ENCODE peak calls at places on chromosomes 6 and 20, in five cellular contexts. F, L, R, C and M are unnamed samples.

GRCh38 chr20:37314617-37315292 is 25.3 kb downstream of the MANBAL start:
- DNase-seq in F (no peak), L (peak; percentile 70), R (no peak), C (no peak), M (no peak)

GRCh38 chr6:155327326-155328073 is 13.2 kb upstream of the TFB1M start:
- DNase-seq in F (peak; percentile 55), L (peak; percentile 82), R (peak; percentile 32), C (peak; percentile 61), M (no peak)

GRCh38 chr6:79628466-79629288 is 2.5 kb upstream of the SH3BGRL2 start:
- DNase-seq in F (no peak), L (no peak), R (no peak), C (no peak), M (no peak)

GRCh38 chr6:142845624-142846458 is 99.1 kb downstream of the HIVEP2 start:
- DNase-seq in F (peak; percentile 74), L (peak; percentile 74), R (peak; percentile 64), C (peak; percentile 84), M (no peak)

GRCh38 chr20:25295386-25296093 is 47.7 kb downstream of the PYGB start:
- DNase-seq in F (no peak), L (no peak), R (peak; percentile 57), C (peak; percentile 72), M (no peak)

GRCh38 chr6:33029297-33030184 is 20.1 kb upstream of the HLA-DOA start:
- DNase-seq in F (no peak), L (no peak), R (no peak), C (peak; percentile 45), M (no peak)

GRCh38 chr6:44049163-44049988 is 77.9 kb downstream of the MRPL14 start:
- DNase-seq in F (no peak), L (peak; percentile 85), R (peak; percentile 70), C (peak; percentile 49), M (no peak)

GRCh38 chr6:34145161-34146020 is 496 bp downstream of the GRM4 start:
- DNase-seq in F (no peak), L (peak; percentile 33), R (peak; percentile 61), C (no peak), M (peak; percentile 34)

GRCh38 chr6:166626177-166627038 is 643 bp downstream of the RPS6KA2 start:
- DNase-seq in F (no peak), L (peak; percentile 55), R (peak; percentile 52), C (peak; percentile 48), M (no peak)

GRCh38 chr6:26065952-26066380 is 21.3 kb upstream of the HFE start:
- DNase-seq in F (peak; percentile 79), L (peak; percentile 87), R (peak; percentile 72), C (peak; percentile 78), M (peak; percentile 79)

GRCh38 chr6:5744497-5744896 is 262.2 kb downstream of the NRN1 start:
- DNase-seq in F (no peak), L (no peak), R (no peak), C (no peak), M (no peak)

GRCh38 chr6:13668291-13668928 is 43.2 kb downstream of the RANBP9 start:
- DNase-seq in F (no peak), L (no peak), R (peak; percentile 4), C (no peak), M (no peak)

GRCh38 chr20:25308671-25309394 is 60.9 kb downstream of the PYGB start:
- DNase-seq in F (peak; percentile 28), L (peak; percentile 82), R (no peak), C (no peak), M (no peak)

GRCh38 chr6:88633782-88634181 is 329.6 kb downstream of the RNGTT start:
- DNase-seq in F (no peak), L (no peak), R (no peak), C (no peak), M (no peak)

GRCh38 chr6:165611294-165611693 is 51.7 kb downstream of the PDE10A start:
- DNase-seq in F (no peak), L (no peak), R (no peak), C (no peak), M (no peak)

GRCh38 chr20:18360601-18361000 is 72.3 kb downstream of the ZNF133 start:
- DNase-seq in F (no peak), L (no peak), R (peak; percentile 29), C (no peak), M (peak; percentile 8)

GRCh38 chr20:36275011-36275410 is 31.1 kb upstream of the DLGAP4 start:
- DNase-seq in F (no peak), L (no peak), R (no peak), C (no peak), M (no peak)

GRCh38 chr20:10469599-10469998 is 34.5 kb downstream of the SLX4IP start:
- DNase-seq in F (peak; percentile 46), L (peak; percentile 92), R (peak; percentile 73), C (no peak), M (peak; percentile 44)

GRCh38 chr6:63066053-63066704 is 145.1 kb upstream of the FKBP1C start:
- DNase-seq in F (peak; percentile 2), L (no peak), R (peak; percentile 2), C (no peak), M (no peak)

GRCh38 chr6:108831104-108831503 is 17.1 kb upstream of the ARMC2 start:
- DNase-seq in F (no peak), L (no peak), R (peak; percentile 60), C (no peak), M (no peak)

GRCh38 chr20:14344746-14345145 is 7.3 kb upstream of the FLRT3 start:
- DNase-seq in F (no peak), L (no peak), R (no peak), C (no peak), M (no peak)

GRCh38 chr6:39914239-39914638 is 20.0 kb downstream of the MOCS1 start:
- DNase-seq in F (no peak), L (no peak), R (no peak), C (no peak), M (no peak)

GRCh38 chr20:34179636-34180360 is 61.4 kb upstream of the ASIP start:
- DNase-seq in F (no peak), L (no peak), R (no peak), C (no peak), M (no peak)

GRCh38 chr6:120606743-120607142 is 727.5 kb downstream of the TBC1D32 start:
- DNase-seq in F (no peak), L (no peak), R (no peak), C (no peak), M (no peak)

GRCh38 chr20:6784767-6785166 is 17.3 kb downstream of the BMP2 start:
- DNase-seq in F (no peak), L (no peak), R (no peak), C (no peak), M (no peak)

GRCh38 chr6:98832282-98833100 is 1.9 kb upstream of the POU3F2 start:
- DNase-seq in F (no peak), L (peak; percentile 60), R (peak; percentile 76), C (no peak), M (peak; percentile 58)

GRCh38 chr6:139369568-139370046 is 4.8 kb downstream of the CITED2 start:
- DNase-seq in F (no peak), L (peak; percentile 86), R (peak; percentile 21), C (no peak), M (peak; percentile 57)

GRCh38 chr6:139370047-139370706 is 4.3 kb downstream of the CITED2 start:
- DNase-seq in F (no peak), L (peak; percentile 93), R (peak; percentile 25), C (no peak), M (no peak)

GRCh38 chr6:139367810-139368321 is 6.6 kb downstream of the CITED2 start:
- DNase-seq in F (no peak), L (no peak), R (no peak), C (no peak), M (no peak)

GRCh38 chr6:139369068-139369467 is 5.4 kb downstream of the CITED2 start:
- DNase-seq in F (no peak), L (no peak), R (no peak), C (no peak), M (no peak)

DNA sequence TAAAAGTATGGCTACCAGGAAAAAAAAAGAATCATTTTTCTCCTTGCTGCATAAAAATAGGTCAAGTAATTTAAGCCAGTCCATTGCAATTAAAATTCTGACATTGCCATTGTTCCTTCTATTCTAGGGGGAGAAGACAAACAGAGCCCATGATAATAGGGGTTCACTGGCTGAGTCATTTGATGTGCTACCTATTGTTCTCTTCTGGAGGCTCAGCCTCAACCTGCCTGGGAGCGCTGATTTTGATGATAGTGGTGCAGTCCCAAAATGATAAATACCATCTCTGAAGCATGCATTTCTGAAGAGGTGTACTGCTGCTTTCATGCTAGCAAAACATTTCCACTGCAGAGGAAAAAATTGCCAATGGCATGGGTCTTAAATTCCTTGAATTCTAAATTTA is 5.8 kb downstream of the CITED2 start:
- DNase-seq in F (no peak), L (no peak), R (no peak), C (no peak), M (no peak)
- H3K27ac ChIP-seq in F (no peak overlapping the region), L (no peak overlapping the region), R (no peak overlapping the region), C (no peak overlapping the region), M (no peak overlapping the region)

GRCh38 chr20:64220891-64221527 is 34.5 kb upstream of the PCMTD2 start:
- DNase-seq in F (no peak), L (no peak), R (no peak), C (no peak), M (no peak)

GRCh38 chr20:64217539-64217938 is 38.0 kb upstream of the PCMTD2 start:
- DNase-seq in F (no peak), L (no peak), R (no peak), C (no peak), M (no peak)

GRCh38 chr20:64219202-64219601 is 36.3 kb upstream of the PCMTD2 start:
- DNase-seq in F (no peak), L (no peak), R (no peak), C (no peak), M (no peak)

GRCh38 chr20:64220420-64220819 is 35.1 kb upstream of the PCMTD2 start:
- DNase-seq in F (no peak), L (no peak), R (no peak), C (no peak), M (no peak)

GRCh38 chr20:64219730-64220129 is 35.8 kb upstream of the PCMTD2 start:
- DNase-seq in F (no peak), L (no peak), R (no peak), C (no peak), M (no peak)
- TF ChIP-seq CTCF in F (no peak), L (no peak), R (no peak), C (no peak), M (no peak)

DNA sequence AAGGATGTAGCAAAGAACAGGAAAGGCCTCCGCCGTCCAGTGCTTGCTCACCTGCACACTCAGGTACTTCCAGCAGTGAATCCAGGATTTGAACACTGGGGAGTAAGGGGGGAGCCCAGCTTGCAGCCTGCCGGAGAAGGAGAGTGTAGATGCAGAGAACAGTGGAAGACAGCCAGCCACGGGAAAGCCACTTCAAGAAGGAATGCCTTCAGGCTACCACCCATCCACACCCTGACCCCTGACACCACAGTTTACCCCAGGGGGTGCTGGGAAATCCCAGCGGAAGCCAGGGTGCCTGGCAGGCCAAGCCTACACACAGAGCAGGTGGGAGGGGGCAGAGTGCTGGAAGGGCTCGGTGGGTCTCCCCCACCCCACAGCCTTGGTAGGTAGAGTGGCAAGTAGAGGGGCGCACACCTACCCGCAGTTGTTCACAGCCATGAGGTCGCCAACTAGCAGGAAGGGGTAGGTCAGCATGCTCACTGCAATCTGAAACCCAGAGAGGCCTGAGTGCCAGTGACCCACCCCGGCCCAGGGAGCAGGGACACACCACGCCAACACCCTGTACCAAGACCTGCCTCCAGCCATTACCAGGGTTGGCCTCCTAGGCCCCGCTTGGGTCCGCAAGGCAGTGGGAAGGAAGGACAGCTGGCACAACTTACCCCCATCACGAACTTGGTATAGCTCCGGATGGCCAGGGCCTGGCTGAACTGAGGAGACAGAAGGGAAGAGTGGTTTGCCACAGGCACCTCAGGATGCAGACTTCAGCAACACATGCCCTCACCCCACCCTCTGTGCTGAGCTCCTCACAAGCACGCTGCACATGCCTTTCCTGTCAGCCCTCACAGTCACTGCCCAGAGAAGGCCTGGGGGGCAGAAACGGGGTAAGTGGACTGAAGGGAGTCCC is 15.7 kb downstream of the PI16 start:
- DNase-seq in F (no peak), L (no peak), R (no peak), C (no peak), M (no peak)
- H3K27ac ChIP-seq in F (peak overlapping the region; percentile 35), L (no peak overlapping the region), R (no peak overlapping the region), C (no peak overlapping the region), M (peak overlapping the region; percentile 93)

GRCh38 chr20:13200767-13201500 is 20.1 kb upstream of the ISM1 start:
- DNase-seq in F (no peak), L (no peak), R (no peak), C (no peak), M (no peak)
- TF ChIP-seq CTCF in F (no peak), L (no peak), R (no peak), C (no peak), M (no peak)